ENCODE peak calls at places on chromosome 6, in six cellular contexts. One of them, this sample, is unnamed.

GRCh38 chr6:37399131-37399530 is 33.9 kb upstream of the CMTR1 start:
- DNase-seq in IMR-90: no peak
- DNase-seq in neuronal stem cell: no peak
- DNase-seq in H9: no peak
- DNase-seq in H1: no peak
- DNase-seq in mesenchymal stem cell: no peak
- DNase-seq in this sample: no peak

GRCh38 chr6:121319112-121319553 is 15.1 kb downstream of the TBC1D32 start:
- DNase-seq in IMR-90: peak; percentile 20
- DNase-seq in neuronal stem cell: no peak
- DNase-seq in H9: no peak
- DNase-seq in H1: no peak
- DNase-seq in mesenchymal stem cell: peak; percentile 52
- DNase-seq in this sample: peak; percentile 63

GRCh38 chr6:44977406-44977740 is 350.8 kb upstream of the RUNX2 start:
- DNase-seq in IMR-90: no peak
- DNase-seq in neuronal stem cell: no peak
- DNase-seq in H9: no peak
- DNase-seq in H1: no peak
- DNase-seq in mesenchymal stem cell: no peak
- DNase-seq in this sample: no peak

GRCh38 chr6:157020398-157021266 is 243.5 kb downstream of the ARID1B start:
- DNase-seq in IMR-90: peak; percentile 67
- DNase-seq in neuronal stem cell: no peak
- DNase-seq in H9: peak; percentile 49
- DNase-seq in H1: no peak
- DNase-seq in mesenchymal stem cell: peak; percentile 79
- DNase-seq in this sample: peak; percentile 89

GRCh38 chr6:63611560-63611959 is 24.0 kb upstream of the PHF3 start:
- DNase-seq in IMR-90: no peak
- DNase-seq in neuronal stem cell: no peak
- DNase-seq in H9: no peak
- DNase-seq in H1: no peak
- DNase-seq in mesenchymal stem cell: no peak
- DNase-seq in this sample: no peak

GRCh38 chr6:170247178-170247701 is 43.6 kb downstream of the DLL1 start:
- DNase-seq in IMR-90: no peak
- DNase-seq in neuronal stem cell: no peak
- DNase-seq in H9: no peak
- DNase-seq in H1: no peak
- DNase-seq in mesenchymal stem cell: no peak
- DNase-seq in this sample: no peak

GRCh38 chr6:117326396-117326795 is 61.0 kb downstream of the VGLL2 start:
- DNase-seq in IMR-90: no peak
- DNase-seq in neuronal stem cell: no peak
- DNase-seq in H9: no peak
- DNase-seq in H1: no peak
- DNase-seq in mesenchymal stem cell: no peak
- DNase-seq in this sample: no peak

GRCh38 chr6:56527934-56528333 is 114.8 kb downstream of the DST start:
- DNase-seq in IMR-90: peak; percentile 46
- DNase-seq in neuronal stem cell: no peak
- DNase-seq in H9: no peak
- DNase-seq in H1: no peak
- DNase-seq in mesenchymal stem cell: no peak
- DNase-seq in this sample: no peak

GRCh38 chr6:73927421-73927820 is 231.4 kb downstream of the CD109 start:
- DNase-seq in IMR-90: no peak
- DNase-seq in neuronal stem cell: no peak
- DNase-seq in H9: no peak
- DNase-seq in H1: no peak
- DNase-seq in mesenchymal stem cell: no peak
- DNase-seq in this sample: no peak

GRCh38 chr6:44284119-44284518 is 13.9 kb downstream of the TMEM151B start:
- DNase-seq in IMR-90: no peak
- DNase-seq in neuronal stem cell: no peak
- DNase-seq in H9: no peak
- DNase-seq in H1: no peak
- DNase-seq in mesenchymal stem cell: no peak
- DNase-seq in this sample: no peak

GRCh38 chr6:52475307-52475706 is 55.2 kb downstream of the EFHC1 start:
- DNase-seq in IMR-90: no peak
- DNase-seq in neuronal stem cell: no peak
- DNase-seq in H9: no peak
- DNase-seq in H1: no peak
- DNase-seq in mesenchymal stem cell: no peak
- DNase-seq in this sample: no peak

GRCh38 chr6:110875548-110876169 is 1.1 kb downstream of the AMD1 start:
- DNase-seq in IMR-90: no peak
- DNase-seq in neuronal stem cell: no peak
- DNase-seq in H9: no peak
- DNase-seq in H1: no peak
- DNase-seq in mesenchymal stem cell: no peak
- DNase-seq in this sample: peak; percentile 65

GRCh38 chr6:2982464-2983121 is 11.2 kb upstream of the SERPINB6 start:
- DNase-seq in IMR-90: no peak
- DNase-seq in neuronal stem cell: no peak
- DNase-seq in H9: no peak
- DNase-seq in H1: no peak
- DNase-seq in mesenchymal stem cell: no peak
- DNase-seq in this sample: no peak

GRCh38 chr6:64926051-64926450 is 781.0 kb downstream of the EYS start:
- DNase-seq in IMR-90: no peak
- DNase-seq in neuronal stem cell: no peak
- DNase-seq in H9: no peak
- DNase-seq in H1: no peak
- DNase-seq in mesenchymal stem cell: no peak
- DNase-seq in this sample: no peak

GRCh38 chr6:150620244-150620643 is 20.6 kb downstream of the PLEKHG1 start:
- DNase-seq in IMR-90: no peak
- DNase-seq in neuronal stem cell: no peak
- DNase-seq in H9: no peak
- DNase-seq in H1: no peak
- DNase-seq in mesenchymal stem cell: no peak
- DNase-seq in this sample: no peak

GRCh38 chr6:26306248-26306647 is 58.8 kb upstream of the BTN3A2 start:
- DNase-seq in IMR-90: peak; percentile 43
- DNase-seq in neuronal stem cell: no peak
- DNase-seq in H9: no peak
- DNase-seq in H1: no peak
- DNase-seq in mesenchymal stem cell: no peak
- DNase-seq in this sample: no peak

GRCh38 chr6:31112478-31112877 is at the start of gene C6orf15:
- DNase-seq in IMR-90: no peak
- DNase-seq in neuronal stem cell: no peak
- DNase-seq in H9: no peak
- DNase-seq in H1: no peak
- DNase-seq in mesenchymal stem cell: no peak
- DNase-seq in this sample: peak; percentile 47

GRCh38 chr6:35320031-35320410 is 22.3 kb upstream of the PPARD start:
- DNase-seq in IMR-90: no peak
- DNase-seq in neuronal stem cell: no peak
- DNase-seq in H9: no peak
- DNase-seq in H1: no peak
- DNase-seq in mesenchymal stem cell: no peak
- DNase-seq in this sample: no peak

GRCh38 chr6:35318845-35319220 is 21.2 kb downstream of the DEF6 start:
- DNase-seq in IMR-90: no peak
- DNase-seq in neuronal stem cell: no peak
- DNase-seq in H9: no peak
- DNase-seq in H1: no peak
- DNase-seq in mesenchymal stem cell: no peak
- DNase-seq in this sample: no peak

GRCh38 chr6:35319346-35320030 is 21.9 kb downstream of the DEF6 start:
- DNase-seq in IMR-90: no peak
- DNase-seq in neuronal stem cell: no peak
- DNase-seq in H9: peak; percentile 30
- DNase-seq in H1: no peak
- DNase-seq in mesenchymal stem cell: no peak
- DNase-seq in this sample: no peak

GRCh38 chr6:35318200-35318844 is 20.7 kb downstream of the DEF6 start:
- DNase-seq in IMR-90: peak; percentile 72
- DNase-seq in neuronal stem cell: peak; percentile 90
- DNase-seq in H9: peak; percentile 96
- DNase-seq in H1: peak; percentile 87
- DNase-seq in mesenchymal stem cell: peak; percentile 79
- DNase-seq in this sample: peak; percentile 96

DNA sequence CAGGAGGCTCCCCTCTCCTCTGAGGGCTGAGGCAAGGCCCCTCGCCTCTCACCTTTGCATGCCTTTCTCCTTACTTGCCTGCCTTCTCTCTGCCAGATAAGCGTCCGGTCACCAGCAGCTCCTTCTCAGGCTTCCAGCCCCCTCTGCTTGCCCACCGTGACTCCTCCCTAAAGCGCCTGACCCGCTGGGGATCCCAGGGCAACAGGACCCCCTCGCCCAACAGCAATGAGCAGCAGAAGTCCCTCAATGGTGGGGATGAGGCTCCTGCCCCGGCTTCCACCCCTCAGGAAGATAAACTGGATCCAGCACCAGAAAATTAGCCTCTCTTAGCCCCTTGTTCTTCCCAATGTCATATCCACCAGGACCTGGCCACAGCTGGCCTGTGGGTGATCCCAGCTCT is 21.3 kb upstream of the PPARD start:
- DNase-seq in IMR-90: no peak
- DNase-seq in neuronal stem cell: no peak
- DNase-seq in H9: peak; percentile 22
- DNase-seq in H1: no peak
- DNase-seq in mesenchymal stem cell: no peak
- DNase-seq in this sample: no peak
- H2BK120ac ChIP-seq in IMR-90: no peak overlapping the region
- H2BK120ac ChIP-seq in neuronal stem cell: no peak overlapping the region
- H2BK120ac ChIP-seq in H9: no peak overlapping the region
- H2BK120ac ChIP-seq in H1: no peak overlapping the region
- H2BK120ac ChIP-seq in mesenchymal stem cell: no peak overlapping the region
- H2BK120ac ChIP-seq in this sample: no peak overlapping the region

GRCh38 chr6:138403801-138404665 is at the start of gene HEBP2:
- DNase-seq in IMR-90: peak; percentile 65
- DNase-seq in neuronal stem cell: peak; percentile 94
- DNase-seq in H9: peak; percentile 99
- DNase-seq in H1: peak; percentile 92
- DNase-seq in mesenchymal stem cell: peak; percentile 84
- DNase-seq in this sample: peak; percentile 99

GRCh38 chr6:138403324-138403800 is 661 bp upstream of the HEBP2 start:
- DNase-seq in IMR-90: no peak
- DNase-seq in neuronal stem cell: peak; percentile 1
- DNase-seq in H9: peak; percentile 51
- DNase-seq in H1: no peak
- DNase-seq in mesenchymal stem cell: peak; percentile 58
- DNase-seq in this sample: peak; percentile 53

GRCh38 chr6:138405816-138406403 is 1.9 kb downstream of the HEBP2 start:
- DNase-seq in IMR-90: no peak
- DNase-seq in neuronal stem cell: no peak
- DNase-seq in H9: no peak
- DNase-seq in H1: no peak
- DNase-seq in mesenchymal stem cell: no peak
- DNase-seq in this sample: no peak

GRCh38 chr6:138406443-138406842 is 2.4 kb downstream of the HEBP2 start:
- DNase-seq in IMR-90: no peak
- DNase-seq in neuronal stem cell: no peak
- DNase-seq in H9: no peak
- DNase-seq in H1: no peak
- DNase-seq in mesenchymal stem cell: no peak
- DNase-seq in this sample: no peak

DNA sequence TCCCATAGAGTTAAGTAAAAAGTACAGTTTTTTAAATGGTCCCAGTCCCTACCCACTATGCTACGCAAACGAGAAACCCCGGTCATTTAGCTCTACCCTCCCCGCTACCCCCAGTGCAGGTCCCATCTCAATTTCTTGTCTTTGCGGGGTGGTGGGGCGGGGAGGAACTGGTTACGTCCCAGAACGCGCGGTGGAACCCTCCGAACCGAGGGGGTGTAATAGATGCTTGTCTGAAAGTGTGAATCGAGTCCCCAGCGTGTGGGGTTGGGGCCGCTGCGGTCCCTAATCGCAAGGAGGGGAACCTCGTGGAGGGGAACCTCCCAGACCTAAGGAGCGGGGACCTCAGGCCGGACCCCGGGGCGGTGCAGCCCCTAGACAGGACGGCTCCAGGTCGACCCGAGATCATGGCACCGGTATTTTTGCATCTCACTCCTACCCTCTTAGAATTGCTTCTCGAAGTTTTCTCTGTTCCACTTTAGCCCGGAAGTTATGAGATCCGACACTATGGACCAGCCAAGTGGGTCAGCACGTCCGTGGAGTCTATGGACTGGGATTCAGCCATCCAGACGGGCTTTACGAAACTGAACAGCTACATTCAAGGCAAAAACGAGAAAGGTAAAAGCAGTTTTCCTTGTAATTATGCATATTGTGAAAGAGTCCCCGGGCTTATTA is 779 bp downstream of the HEBP2 start:
- DNase-seq in IMR-90: no peak
- DNase-seq in neuronal stem cell: no peak
- DNase-seq in H9: no peak
- DNase-seq in H1: no peak
- DNase-seq in mesenchymal stem cell: peak; percentile 35
- DNase-seq in this sample: no peak
- H2AK5ac ChIP-seq in IMR-90: peak overlapping the region; percentile 34
- H2AK5ac ChIP-seq in neuronal stem cell: no peak overlapping the region
- H2AK5ac ChIP-seq in H9: no peak overlapping the region
- H2AK5ac ChIP-seq in H1: no peak overlapping the region
- H2AK5ac ChIP-seq in mesenchymal stem cell: no peak overlapping the region
- H2AK5ac ChIP-seq in this sample: no peak overlapping the region

DNA sequence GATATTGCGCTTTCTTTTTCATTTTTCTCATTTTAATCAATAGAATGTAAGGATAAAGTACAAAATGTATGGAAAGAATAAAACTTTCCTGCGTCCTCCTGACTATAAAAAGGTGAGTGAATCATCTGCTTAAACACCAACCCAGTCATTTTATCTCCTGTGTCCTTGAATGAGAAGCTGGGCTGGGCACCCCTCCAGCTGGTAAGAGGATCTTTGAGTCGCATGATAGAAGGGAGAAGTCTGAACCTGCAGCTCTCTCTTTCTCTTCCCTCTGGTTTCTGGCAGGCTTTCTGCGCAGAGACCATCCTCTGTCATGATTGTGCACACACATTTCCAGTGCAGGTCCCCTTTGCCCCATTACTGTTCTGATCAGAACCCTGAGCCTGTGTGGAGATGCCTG is 28.3 kb upstream of the AKIRIN2 start:
- DNase-seq in IMR-90: peak; percentile 63
- DNase-seq in neuronal stem cell: no peak
- DNase-seq in H9: no peak
- DNase-seq in H1: no peak
- DNase-seq in mesenchymal stem cell: no peak
- DNase-seq in this sample: no peak
- H2BK120ac ChIP-seq in IMR-90: peak overlapping the region; percentile 35
- H2BK120ac ChIP-seq in neuronal stem cell: no peak overlapping the region
- H2BK120ac ChIP-seq in H9: no peak overlapping the region
- H2BK120ac ChIP-seq in H1: no peak overlapping the region
- H2BK120ac ChIP-seq in mesenchymal stem cell: no peak overlapping the region
- H2BK120ac ChIP-seq in this sample: no peak overlapping the region

DNA sequence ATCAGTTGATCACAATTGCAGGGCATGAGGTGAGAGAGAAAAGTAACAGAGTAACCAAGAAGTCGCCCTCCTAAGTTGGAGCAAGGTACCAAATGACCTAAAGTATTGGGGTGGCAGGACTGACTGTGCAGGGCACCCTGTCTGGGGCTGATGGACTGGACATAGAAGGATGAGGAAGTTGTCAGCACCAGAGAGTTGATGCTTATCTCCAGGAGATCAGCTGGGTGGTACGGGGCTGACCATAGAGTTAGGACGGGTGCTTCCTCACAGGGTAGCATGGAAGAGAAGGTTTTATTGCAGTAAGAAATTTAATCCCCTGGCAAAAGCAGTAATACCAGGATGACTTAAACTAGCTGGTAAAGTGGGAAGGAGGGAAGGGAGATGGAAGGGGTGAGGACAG is 66.7 kb downstream of the TMEM170B start:
- DNase-seq in IMR-90: no peak
- DNase-seq in neuronal stem cell: no peak
- DNase-seq in H9: no peak
- DNase-seq in H1: no peak
- DNase-seq in mesenchymal stem cell: no peak
- DNase-seq in this sample: no peak
- H2AK5ac ChIP-seq in IMR-90: peak overlapping the region; percentile 24
- H2AK5ac ChIP-seq in neuronal stem cell: no peak overlapping the region
- H2AK5ac ChIP-seq in H9: no peak overlapping the region
- H2AK5ac ChIP-seq in H1: no peak overlapping the region
- H2AK5ac ChIP-seq in mesenchymal stem cell: peak overlapping the region; percentile 64
- H2AK5ac ChIP-seq in this sample: no peak overlapping the region

This sample was measured in mesendoderm.